ENCODE peak calls at places on chromosomes 13 and 19, in nine cellular contexts. W, B, Q, A, S, H, K, R and M are unnamed samples.

GRCh38 chr13:74134226-74134776 is at the start of gene KLF12:
- DNase-seq in B (peak), A (peak), W (peak), Q (peak), K (peak), H (peak), R (peak), S (peak), M (peak)

GRCh38 chr19:3029070-3029923 is at the start of gene TLE2:
- DNase-seq in H (no peak), R (peak), W (no peak), S (no peak), Q (no peak), K (no peak), A (peak), B (peak), M (peak)

GRCh38 chr19:51927859-51928258 is 587 bp downstream of the ZNF613 start:
- DNase-seq in B (no peak), W (no peak), R (no peak), Q (no peak), K (no peak), H (no peak), S (no peak), A (no peak), M (no peak)

GRCh38 chr19:30785728-30786127 is 413.5 kb downstream of the ZNF536 start:
- DNase-seq in K (no peak), R (no peak), W (no peak), A (no peak), Q (no peak), H (no peak), B (no peak), S (no peak), M (no peak)

GRCh38 chr13:26785845-26786630 is 25.5 kb upstream of the GPR12 start:
- DNase-seq in S (no peak), W (no peak), K (no peak), H (no peak), A (no peak), Q (peak), B (no peak), R (peak), M (no peak)

GRCh38 chr13:98761126-98761978 is 8.9 kb upstream of the SLC15A1 start:
- DNase-seq in Q (no peak), W (no peak), S (no peak), K (no peak), H (no peak), R (no peak), A (peak), B (no peak), M (peak)

GRCh38 chr19:45419396-45419795 is 4.3 kb downstream of the ERCC1 start:
- DNase-seq in A (peak), S (no peak), W (no peak), R (peak), K (no peak), Q (no peak), H (no peak), B (no peak), M (peak)

GRCh38 chr13:113209880-113210421 is 538 bp downstream of the CUL4A start:
- DNase-seq in A (peak), K (no peak), Q (peak), S (peak), B (peak), R (peak), W (peak), H (no peak), M (peak)

GRCh38 chr13:40190656-40191100 is 475.8 kb downstream of the FOXO1 start:
- DNase-seq in Q (peak), R (peak), K (no peak), A (no peak), S (no peak), H (peak), B (no peak), W (peak), M (no peak)

GRCh38 chr13:74930402-74931165 is 551.4 kb downstream of the TBC1D4 start:
- DNase-seq in A (no peak), K (peak), R (no peak), Q (no peak), W (no peak), B (no peak), H (no peak), S (no peak), M (no peak)

GRCh38 chr19:41426116-41426841 is 895 bp downstream of the B3GNT8 start:
- DNase-seq in R (no peak), K (no peak), W (no peak), A (no peak), S (no peak), B (no peak), Q (no peak), H (no peak), M (no peak)

GRCh38 chr19:42553292-42554045 is 25.2 kb upstream of the CEACAM1 start:
- DNase-seq in Q (no peak), K (no peak), W (no peak), B (no peak), R (no peak), S (no peak), A (no peak), H (no peak), M (no peak)

GRCh38 chr13:74210693-74211393 is 76.6 kb upstream of the KLF12 start:
- DNase-seq in W (no peak), R (no peak), Q (no peak), S (no peak), H (peak), B (no peak), K (peak), A (no peak), M (no peak)

GRCh38 chr13:63048648-63049047 is 1633.0 kb upstream of the PCDH20 start:
- DNase-seq in H (no peak), S (no peak), Q (no peak), R (no peak), K (no peak), W (no peak), A (no peak), B (no peak), M (no peak)

GRCh38 chr19:56071151-56071550 is 49.9 kb downstream of the ZNF787 start:
- DNase-seq in A (no peak), R (no peak), K (no peak), H (no peak), Q (no peak), B (no peak), S (no peak), W (no peak), M (no peak)

GRCh38 chr13:101511766-101512165 is 59.3 kb downstream of the ITGBL1 start:
- DNase-seq in H (no peak), W (no peak), B (no peak), Q (no peak), R (no peak), K (no peak), S (no peak), A (no peak), M (no peak)

GRCh38 chr19:11446652-11447301 is 11.3 kb downstream of the PRKCSH start:
- DNase-seq in Q (no peak), K (no peak), B (peak), W (peak), S (no peak), A (peak), H (no peak), R (peak), M (peak)

GRCh38 chr19:53057904-53058579 is 13.5 kb downstream of the ERVV-2 start:
- DNase-seq in R (peak), B (no peak), A (no peak), W (no peak), K (no peak), H (no peak), S (no peak), Q (no peak), M (no peak)

GRCh38 chr19:19642506-19643157 is 825 bp downstream of the GMIP start:
- DNase-seq in R (peak), H (no peak), S (no peak), B (no peak), K (no peak), A (peak), Q (no peak), W (no peak), M (peak)

GRCh38 chr19:48921721-48922500 is 11.6 kb upstream of the DHDH start:
- DNase-seq in W (no peak), R (no peak), S (no peak), B (no peak), A (no peak), K (no peak), H (no peak), Q (no peak), M (no peak)